ENCODE peak calls at places on chromosome 2, in seven cellular contexts. One of them, this sample, is unnamed.

GRCh38 chr2:52510432-52510831 is 1257.2 kb upstream of the CHAC2 start:
- DNase-seq in transverse colon: no peak
- DNase-seq in hepatocyte: no peak
- DNase-seq in endothelial cell of umbilical vein: no peak
- DNase-seq in fibroblast of lung: peak
- DNase-seq in lower lobe of right lung: no peak
- DNase-seq in neural progenitor cell: no peak
- DNase-seq in this sample: no peak

GRCh38 chr2:240437861-240438809 is 2.7 kb downstream of the GPC1 start:
- DNase-seq in endothelial cell of umbilical vein: peak
- DNase-seq in neural progenitor cell: peak
- DNase-seq in fibroblast of lung: peak
- DNase-seq in lower lobe of right lung: peak
- DNase-seq in transverse colon: peak
- DNase-seq in hepatocyte: peak
- DNase-seq in this sample: no peak

GRCh38 chr2:218517434-218518206 is 50.5 kb downstream of the USP37 start:
- DNase-seq in endothelial cell of umbilical vein: no peak
- DNase-seq in lower lobe of right lung: no peak
- DNase-seq in hepatocyte: no peak
- DNase-seq in neural progenitor cell: no peak
- DNase-seq in transverse colon: no peak
- DNase-seq in fibroblast of lung: no peak
- DNase-seq in this sample: no peak

GRCh38 chr2:10057231-10058107 is 14.1 kb downstream of the KLF11 start:
- DNase-seq in lower lobe of right lung: peak
- DNase-seq in neural progenitor cell: peak
- DNase-seq in endothelial cell of umbilical vein: peak
- DNase-seq in fibroblast of lung: peak
- DNase-seq in hepatocyte: peak
- DNase-seq in transverse colon: peak
- DNase-seq in this sample: peak

GRCh38 chr2:2840681-2841300 is 509.7 kb upstream of the MYT1L start:
- DNase-seq in hepatocyte: no peak
- DNase-seq in transverse colon: no peak
- DNase-seq in neural progenitor cell: no peak
- DNase-seq in fibroblast of lung: no peak
- DNase-seq in lower lobe of right lung: no peak
- DNase-seq in endothelial cell of umbilical vein: no peak
- DNase-seq in this sample: no peak

GRCh38 chr2:230205034-230205433 is 14.8 kb downstream of the SP110 start:
- DNase-seq in lower lobe of right lung: no peak
- DNase-seq in fibroblast of lung: no peak
- DNase-seq in endothelial cell of umbilical vein: no peak
- DNase-seq in neural progenitor cell: no peak
- DNase-seq in hepatocyte: no peak
- DNase-seq in transverse colon: no peak
- DNase-seq in this sample: no peak

GRCh38 chr2:241339839-241340471 is 16.1 kb upstream of the FARP2 start:
- DNase-seq in fibroblast of lung: peak
- DNase-seq in transverse colon: no peak
- DNase-seq in hepatocyte: no peak
- DNase-seq in lower lobe of right lung: no peak
- DNase-seq in endothelial cell of umbilical vein: no peak
- DNase-seq in neural progenitor cell: no peak
- DNase-seq in this sample: no peak

GRCh38 chr2:111702119-111702808 is 181.7 kb downstream of the ANAPC1 start:
- DNase-seq in endothelial cell of umbilical vein: peak
- DNase-seq in lower lobe of right lung: no peak
- DNase-seq in fibroblast of lung: peak
- DNase-seq in hepatocyte: peak
- DNase-seq in neural progenitor cell: peak
- DNase-seq in transverse colon: peak
- DNase-seq in this sample: no peak

GRCh38 chr2:157726946-157727345 is 98.3 kb upstream of the ACVR1C start:
- DNase-seq in neural progenitor cell: no peak
- DNase-seq in hepatocyte: no peak
- DNase-seq in fibroblast of lung: no peak
- DNase-seq in endothelial cell of umbilical vein: no peak
- DNase-seq in transverse colon: no peak
- DNase-seq in lower lobe of right lung: no peak
- DNase-seq in this sample: no peak

GRCh38 chr2:200454839-200455801 is 54.7 kb downstream of the KCTD18 start:
- DNase-seq in endothelial cell of umbilical vein: no peak
- DNase-seq in hepatocyte: no peak
- DNase-seq in neural progenitor cell: no peak
- DNase-seq in fibroblast of lung: no peak
- DNase-seq in transverse colon: no peak
- DNase-seq in lower lobe of right lung: no peak
- DNase-seq in this sample: no peak

GRCh38 chr2:37775908-37776250 is 104.4 kb upstream of the CDC42EP3 start:
- DNase-seq in lower lobe of right lung: no peak
- DNase-seq in hepatocyte: no peak
- DNase-seq in transverse colon: no peak
- DNase-seq in fibroblast of lung: peak
- DNase-seq in endothelial cell of umbilical vein: no peak
- DNase-seq in neural progenitor cell: no peak
- DNase-seq in this sample: no peak

GRCh38 chr2:206250041-206250897 is 24.2 kb upstream of the ZDBF2 start:
- DNase-seq in lower lobe of right lung: no peak
- DNase-seq in fibroblast of lung: peak
- DNase-seq in endothelial cell of umbilical vein: peak
- DNase-seq in hepatocyte: peak
- DNase-seq in transverse colon: no peak
- DNase-seq in neural progenitor cell: peak
- DNase-seq in this sample: no peak

GRCh38 chr2:52074139-52074719 is 1042.3 kb upstream of the NRXN1 start:
- DNase-seq in hepatocyte: no peak
- DNase-seq in lower lobe of right lung: no peak
- DNase-seq in transverse colon: no peak
- DNase-seq in endothelial cell of umbilical vein: no peak
- DNase-seq in fibroblast of lung: no peak
- DNase-seq in neural progenitor cell: no peak
- DNase-seq in this sample: no peak

GRCh38 chr2:156319811-156320490 is 12.6 kb downstream of the NR4A2 start:
- DNase-seq in neural progenitor cell: peak
- DNase-seq in endothelial cell of umbilical vein: no peak
- DNase-seq in hepatocyte: peak
- DNase-seq in transverse colon: peak
- DNase-seq in fibroblast of lung: no peak
- DNase-seq in lower lobe of right lung: peak
- DNase-seq in this sample: peak

GRCh38 chr2:37317746-37318145 is 6.9 kb downstream of the PRKD3 start:
- DNase-seq in neural progenitor cell: no peak
- DNase-seq in transverse colon: no peak
- DNase-seq in fibroblast of lung: no peak
- DNase-seq in lower lobe of right lung: no peak
- DNase-seq in endothelial cell of umbilical vein: no peak
- DNase-seq in hepatocyte: no peak
- DNase-seq in this sample: no peak

GRCh38 chr2:160174322-160174721 is 25.8 kb downstream of the ITGB6 start:
- DNase-seq in fibroblast of lung: no peak
- DNase-seq in neural progenitor cell: no peak
- DNase-seq in hepatocyte: no peak
- DNase-seq in endothelial cell of umbilical vein: no peak
- DNase-seq in transverse colon: no peak
- DNase-seq in lower lobe of right lung: no peak
- DNase-seq in this sample: no peak

DNA sequence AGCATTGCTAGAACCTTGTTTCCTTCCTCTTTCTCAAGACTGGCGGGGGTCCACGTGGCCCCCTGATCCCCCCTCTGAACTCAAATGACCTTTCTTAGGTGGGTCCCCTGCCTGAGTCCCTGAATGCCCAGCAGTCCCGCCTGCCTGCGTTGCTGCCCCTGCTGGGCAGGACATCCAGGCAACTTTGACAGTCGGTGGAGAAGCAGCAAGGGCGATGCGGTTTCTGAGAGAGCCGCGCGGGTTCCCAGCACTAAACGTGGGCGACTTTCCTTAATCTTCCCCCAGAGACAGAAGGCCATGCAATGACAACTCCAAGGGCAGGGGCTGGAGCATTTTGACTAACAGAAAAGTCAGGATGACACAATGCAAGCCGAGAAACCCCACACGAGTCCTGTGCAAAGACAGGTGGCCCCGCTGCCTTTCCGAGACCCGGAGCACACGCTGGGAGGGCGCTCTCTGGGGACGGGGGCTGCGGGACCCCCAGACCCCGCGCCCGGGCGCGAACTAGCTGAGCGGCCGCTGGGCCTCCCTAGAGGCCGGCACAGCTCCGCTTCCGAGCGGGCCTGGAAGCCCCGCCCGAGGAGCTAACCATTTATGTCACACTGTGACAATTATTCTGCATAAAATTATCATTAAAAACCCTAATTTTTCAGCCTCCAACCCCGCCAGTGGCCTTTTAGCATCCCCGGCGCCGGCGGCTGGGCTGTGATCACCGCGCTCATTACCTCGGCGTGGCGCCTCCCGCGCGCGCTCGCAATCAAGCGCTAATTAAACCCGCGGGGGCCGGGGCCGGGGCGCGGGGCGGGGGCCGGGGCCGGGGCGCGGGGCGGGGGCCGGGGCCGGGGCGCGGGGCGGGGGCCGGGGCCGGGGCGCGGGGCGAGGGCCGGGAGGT is 27.4 kb downstream of the ASB18 start:
- DNase-seq in fibroblast of lung: no peak
- DNase-seq in transverse colon: no peak
- DNase-seq in lower lobe of right lung: no peak
- DNase-seq in neural progenitor cell: peak
- DNase-seq in hepatocyte: no peak
- DNase-seq in endothelial cell of umbilical vein: peak
- DNase-seq in this sample: peak
- TF ChIP-seq CTCF in fibroblast of lung: no peak
- TF ChIP-seq CTCF in transverse colon: no peak
- TF ChIP-seq CTCF in lower lobe of right lung: no peak
- TF ChIP-seq CTCF in neural progenitor cell: no peak
- TF ChIP-seq CTCF in hepatocyte: peak
- TF ChIP-seq CTCF in endothelial cell of umbilical vein: peak
- TF ChIP-seq CTCF in this sample: no peak

GRCh38 chr2:23584054-23584745 is 199.2 kb downstream of the KLHL29 start:
- DNase-seq in hepatocyte: no peak
- DNase-seq in transverse colon: no peak
- DNase-seq in neural progenitor cell: no peak
- DNase-seq in lower lobe of right lung: peak
- DNase-seq in fibroblast of lung: no peak
- DNase-seq in endothelial cell of umbilical vein: no peak
- DNase-seq in this sample: no peak
- H3K27ac ChIP-seq in hepatocyte: no peak
- H3K27ac ChIP-seq in transverse colon: peak
- H3K27ac ChIP-seq in neural progenitor cell: no peak
- H3K27ac ChIP-seq in lower lobe of right lung: no peak
- H3K27ac ChIP-seq in fibroblast of lung: no peak
- H3K27ac ChIP-seq in endothelial cell of umbilical vein: no peak
- H3K27ac ChIP-seq in this sample: no peak

DNA sequence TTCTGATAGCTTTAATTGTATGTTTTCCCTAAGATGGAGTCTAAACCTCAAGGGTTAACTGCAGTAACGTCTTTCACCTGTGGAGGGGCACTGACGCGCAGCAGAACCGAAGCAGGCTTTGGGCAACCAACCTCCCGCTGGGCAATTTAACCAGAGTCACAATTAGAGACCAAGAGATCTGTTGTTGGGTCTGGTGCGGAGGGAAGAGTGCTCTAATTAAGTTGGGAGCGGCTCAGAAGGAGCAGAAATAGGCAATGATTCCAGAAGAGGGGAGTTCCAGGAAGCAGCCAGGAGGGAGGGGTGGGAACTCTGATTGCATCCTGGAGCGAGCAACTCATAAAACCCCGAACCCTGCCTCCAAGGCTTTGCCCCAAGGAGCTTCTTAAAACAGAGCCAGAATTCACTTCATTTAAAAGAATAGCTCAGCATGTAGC is 245.8 kb downstream of the PAX3 start:
- DNase-seq in fibroblast of lung: no peak
- DNase-seq in neural progenitor cell: peak
- DNase-seq in endothelial cell of umbilical vein: no peak
- DNase-seq in lower lobe of right lung: no peak
- DNase-seq in hepatocyte: no peak
- DNase-seq in transverse colon: peak
- DNase-seq in this sample: no peak
- TF ChIP-seq CTCF in fibroblast of lung: peak
- TF ChIP-seq CTCF in neural progenitor cell: peak
- TF ChIP-seq CTCF in endothelial cell of umbilical vein: no peak
- TF ChIP-seq CTCF in lower lobe of right lung: no peak
- TF ChIP-seq CTCF in hepatocyte: peak
- TF ChIP-seq CTCF in transverse colon: peak
- TF ChIP-seq CTCF in this sample: no peak

DNA sequence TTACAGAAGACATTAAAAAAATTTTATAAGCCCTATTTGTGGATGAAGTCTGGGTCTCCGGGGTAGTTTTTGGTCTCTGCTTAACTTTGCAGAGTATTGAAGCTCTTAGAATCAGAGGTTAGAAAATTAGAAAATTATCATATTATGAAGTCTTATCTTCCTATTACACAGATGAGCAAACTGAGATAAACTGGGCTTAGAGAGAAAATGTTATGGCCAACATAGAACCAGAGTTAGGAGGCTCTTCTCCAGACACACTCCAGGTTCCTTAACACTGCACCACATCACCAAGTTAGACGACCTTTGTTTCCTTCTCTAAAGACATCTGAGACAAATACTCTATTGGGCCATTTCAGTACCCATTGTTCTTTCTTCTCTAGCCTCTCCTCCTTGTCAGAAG is 36.7 kb upstream of the NEB start:
- DNase-seq in fibroblast of lung: no peak
- DNase-seq in hepatocyte: no peak
- DNase-seq in endothelial cell of umbilical vein: no peak
- DNase-seq in lower lobe of right lung: no peak
- DNase-seq in neural progenitor cell: no peak
- DNase-seq in transverse colon: no peak
- DNase-seq in this sample: no peak
- H3K27ac ChIP-seq in fibroblast of lung: no peak
- H3K27ac ChIP-seq in hepatocyte: no peak
- H3K27ac ChIP-seq in endothelial cell of umbilical vein: no peak
- H3K27ac ChIP-seq in lower lobe of right lung: no peak
- H3K27ac ChIP-seq in neural progenitor cell: no peak
- H3K27ac ChIP-seq in transverse colon: no peak
- H3K27ac ChIP-seq in this sample: no peak

DNA sequence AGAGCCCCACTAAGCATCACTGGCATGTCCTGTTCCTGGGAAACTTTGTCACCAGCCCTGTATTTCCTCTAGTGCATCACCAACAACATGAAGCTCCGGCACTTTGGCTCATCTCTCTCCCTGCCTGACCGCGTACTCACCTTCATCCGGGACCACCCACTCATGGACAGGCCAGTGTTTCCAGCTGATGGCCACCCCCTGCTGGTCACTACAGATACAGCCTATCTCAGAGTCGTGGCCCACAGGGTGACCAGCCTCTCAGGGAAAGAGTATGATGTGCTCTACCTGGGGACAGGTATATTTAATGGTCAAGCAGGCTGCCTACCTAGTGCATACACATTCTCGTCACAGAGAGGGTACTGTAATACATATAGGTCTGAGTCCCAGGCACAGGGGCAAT is 21.0 kb downstream of the SEMA4F start:
- DNase-seq in neural progenitor cell: peak
- DNase-seq in hepatocyte: no peak
- DNase-seq in fibroblast of lung: no peak
- DNase-seq in lower lobe of right lung: no peak
- DNase-seq in endothelial cell of umbilical vein: no peak
- DNase-seq in transverse colon: no peak
- DNase-seq in this sample: no peak
- TF ChIP-seq CTCF in neural progenitor cell: peak
- TF ChIP-seq CTCF in hepatocyte: peak
- TF ChIP-seq CTCF in fibroblast of lung: no peak
- TF ChIP-seq CTCF in lower lobe of right lung: no peak
- TF ChIP-seq CTCF in endothelial cell of umbilical vein: no peak
- TF ChIP-seq CTCF in transverse colon: no peak
- TF ChIP-seq CTCF in this sample: no peak

GRCh38 chr2:233441161-233442027 is 87.1 kb downstream of the DGKD start:
- DNase-seq in endothelial cell of umbilical vein: no peak
- DNase-seq in neural progenitor cell: no peak
- DNase-seq in hepatocyte: no peak
- DNase-seq in fibroblast of lung: no peak
- DNase-seq in lower lobe of right lung: peak
- DNase-seq in transverse colon: peak
- DNase-seq in this sample: no peak
- H3K27ac ChIP-seq in endothelial cell of umbilical vein: no peak
- H3K27ac ChIP-seq in neural progenitor cell: no peak
- H3K27ac ChIP-seq in hepatocyte: no peak
- H3K27ac ChIP-seq in fibroblast of lung: no peak
- H3K27ac ChIP-seq in lower lobe of right lung: no peak
- H3K27ac ChIP-seq in transverse colon: no peak
- H3K27ac ChIP-seq in this sample: no peak

This sample was measured in left lung.